ENCODE peak calls at places on chromosomes 2 and 18, in four cellular contexts. B, R, O and D are unnamed samples.

GRCh38 chr2:39593439-39594393 is 72.0 kb upstream of the TMEM178A start:
- DNase-seq in B (peak; percentile 49), R (no peak), O (no peak), D (no peak)

GRCh38 chr2:118970396-118971135 is 28.6 kb downstream of the MARCO start:
- DNase-seq in B (no peak), R (peak; percentile 31), O (no peak), D (no peak)

GRCh38 chr2:3608373-3609278 is 13.7 kb downstream of the COLEC11 start:
- DNase-seq in B (no peak), R (no peak), O (no peak), D (peak; percentile 14)

GRCh38 chr2:3114406-3115185 is 263.0 kb downstream of the EIPR1 start:
- DNase-seq in B (no peak), R (no peak), O (no peak), D (no peak)

GRCh38 chr2:113850687-113851086 is 39.2 kb upstream of the ACTR3 start:
- DNase-seq in B (no peak), R (no peak), O (no peak), D (no peak)

GRCh38 chr2:127530245-127531132 is 4.2 kb upstream of the IWS1 start:
- DNase-seq in B (no peak), R (no peak), O (no peak), D (no peak)

GRCh38 chr2:234308814-234309195 is 188.1 kb downstream of the ARL4C start:
- DNase-seq in B (no peak), R (no peak), O (no peak), D (no peak)

GRCh38 chr2:7785700-7786099 is 868.5 kb downstream of the RNF144A start:
- DNase-seq in B (no peak), R (no peak), O (no peak), D (no peak)

GRCh38 chr2:9796056-9796792 is 47.0 kb upstream of the TAF1B start:
- DNase-seq in B (no peak), R (no peak), O (no peak), D (no peak)

GRCh38 chr18:811192-812122 is 585 bp downstream of the YES1 start:
- DNase-seq in B (peak; percentile 15), R (peak; percentile 58), O (peak; percentile 58), D (peak; percentile 76)